ENCODE peak calls at places on chromosomes 13 and 19, in five cellular contexts. F is cardiac fibroblast, D is osteocyte, M is head of caudate nucleus, V is uterus. X is an unnamed sample.
A peak's percentile ranks its signal among the peaks of the same experiment; 100 is the strongest.

GRCh38 chr13:110126391-110126961 is 180.5 kb downstream of the COL4A1 start:
- DNase-seq in F (peak; percentile 94), D (no peak), M (peak; percentile 56), V (peak; percentile 58), X (peak; percentile 71)

GRCh38 chr19:533485-534058 is 2.0 kb downstream of the CDC34 start:
- DNase-seq in F (no peak), D (no peak), M (no peak), V (no peak), X (no peak)

GRCh38 chr19:6774821-6775707 is 2.6 kb downstream of the VAV1 start:
- DNase-seq in F (peak; percentile 52), D (no peak), M (no peak), V (no peak), X (no peak)

GRCh38 chr13:50915562-50915961 is 6.0 kb downstream of the RNASEH2B start:
- DNase-seq in F (no peak), D (no peak), M (no peak), V (no peak), X (no peak)

GRCh38 chr13:22332411-22332810 is 661.5 kb downstream of the FGF9 start:
- DNase-seq in F (no peak), D (no peak), M (no peak), V (no peak), X (no peak)

GRCh38 chr13:23644527-23644926 is 74.3 kb downstream of the TNFRSF19 start:
- DNase-seq in F (peak; percentile 33), D (no peak), M (no peak), V (no peak), X (no peak)

GRCh38 chr13:65032825-65033224 is 2197.3 kb downstream of the PCDH9 start:
- DNase-seq in F (no peak), D (no peak), M (no peak), V (no peak), X (no peak)

GRCh38 chr19:29812881-29813275 is 1.1 kb downstream of the CCNE1 start:
- DNase-seq in F (no peak), D (no peak), M (no peak), V (no peak), X (no peak)